ENCODE peak calls at places on chromosome 4, in seven cellular contexts. E, G, I, M, Y, B and J are unnamed samples.

GRCh38 chr4:174086829-174087799 is 196.4 kb downstream of the FBXO8 start:
- DNase-seq in M (no peak), B (no peak), Y (no peak), I (no peak), G (no peak), E (no peak), J (no peak)

GRCh38 chr4:16122225-16122624 is 38.4 kb upstream of the PROM1 start:
- DNase-seq in G (no peak), B (no peak), M (no peak), E (no peak), I (no peak), Y (no peak), J (no peak)

GRCh38 chr4:125049711-125050110 is 265.0 kb upstream of the FAT4 start:
- DNase-seq in Y (no peak), E (no peak), I (no peak), B (no peak), G (no peak), M (no peak), J (no peak)

GRCh38 chr4:158371158-158371557 is 150.5 kb upstream of the RXFP1 start:
- DNase-seq in I (no peak), Y (no peak), B (no peak), G (no peak), E (no peak), M (peak; percentile 50), J (no peak)

GRCh38 chr4:12926189-12927066 is 557.7 kb downstream of the RAB28 start:
- DNase-seq in Y (no peak), M (no peak), I (no peak), B (no peak), E (no peak), G (no peak), J (no peak)

GRCh38 chr4:7384003-7384928 is 50.5 kb downstream of the PSAPL1 start:
- DNase-seq in I (no peak), B (peak; percentile 3), E (no peak), G (no peak), Y (no peak), M (no peak), J (no peak)

GRCh38 chr4:19239565-19239964 is 1012.1 kb upstream of the SLIT2 start:
- DNase-seq in M (peak; percentile 81), B (no peak), E (no peak), Y (no peak), G (no peak), I (no peak), J (no peak)

GRCh38 chr4:142201041-142201440 is 564.7 kb downstream of the IL15 start:
- DNase-seq in M (no peak), B (no peak), E (no peak), Y (no peak), G (no peak), I (no peak), J (no peak)

GRCh38 chr4:78691971-78692814 is 84.0 kb upstream of the BMP2K start:
- DNase-seq in Y (no peak), E (no peak), I (peak; percentile 33), M (no peak), G (no peak), B (no peak), J (no peak)

GRCh38 chr4:101670897-101671296 is 119.6 kb upstream of the BANK1 start:
- DNase-seq in Y (no peak), M (no peak), G (no peak), I (no peak), E (no peak), B (peak; percentile 55), J (no peak)

GRCh38 chr4:104896623-104897296 is 249.9 kb upstream of the TET2 start:
- DNase-seq in I (no peak), G (no peak), B (no peak), Y (no peak), E (no peak), M (no peak), J (no peak)

GRCh38 chr4:88211473-88212252 is 53.2 kb upstream of the ABCG2 start:
- DNase-seq in Y (peak; percentile 28), E (no peak), G (peak; percentile 85), I (peak; percentile 56), M (peak; percentile 81), B (no peak), J (peak; percentile 71)

GRCh38 chr4:103719320-103720204 is at the start of gene TACR3:
- DNase-seq in E (no peak), Y (no peak), B (no peak), G (peak; percentile 78), I (no peak), M (no peak), J (no peak)

GRCh38 chr4:14180983-14181601 is 553.6 kb upstream of the BOD1L1 start:
- DNase-seq in B (no peak), G (no peak), I (no peak), Y (no peak), E (no peak), M (peak; percentile 91), J (peak; percentile 40)

GRCh38 chr4:150217192-150217591 is 138.9 kb downstream of the DCLK2 start:
- DNase-seq in Y (peak; percentile 64), I (no peak), E (no peak), G (peak; percentile 65), M (peak; percentile 61), B (no peak), J (no peak)

GRCh38 chr4:124061413-124061812 is 651.1 kb downstream of the ANKRD50 start:
- DNase-seq in I (no peak), G (no peak), M (peak; percentile 15), E (no peak), B (no peak), Y (peak; percentile 73), J (no peak)

GRCh38 chr4:932713-933070 is 432 bp downstream of the TMEM175 start:
- DNase-seq in B (no peak), E (no peak), G (no peak), M (no peak), I (no peak), Y (no peak), J (no peak)

GRCh38 chr4:173450281-173450680 is 51.4 kb upstream of the SCRG1 start:
- DNase-seq in E (no peak), G (no peak), M (no peak), I (no peak), B (no peak), Y (no peak), J (no peak)

GRCh38 chr4:2742081-2742822 is 13.9 kb downstream of the TNIP2 start:
- DNase-seq in G (no peak), E (no peak), Y (no peak), I (no peak), M (no peak), B (no peak), J (no peak)

DNA sequence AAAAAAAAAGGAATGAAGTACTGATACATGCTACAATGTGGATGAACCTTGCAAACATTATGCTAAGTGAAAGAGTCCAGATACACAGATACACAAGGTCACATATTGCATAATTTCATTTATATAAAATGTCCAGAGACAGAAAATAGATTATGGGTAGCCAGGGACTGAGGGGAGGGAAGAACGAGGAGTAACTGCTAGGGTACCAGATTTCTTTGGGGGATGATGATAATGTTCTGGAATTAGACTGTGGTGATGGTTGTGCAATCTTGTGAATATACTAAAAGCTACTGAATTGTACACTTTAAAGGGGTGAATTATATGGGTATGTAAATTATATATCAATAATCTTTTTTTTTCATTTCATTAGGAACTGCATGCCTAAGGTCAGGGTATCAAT is 20.8 kb upstream of the AP1AR start:
- DNase-seq in M (no peak), I (no peak), E (no peak), Y (no peak), B (no peak), G (no peak), J (no peak)
- H3K4me1 ChIP-seq in M (no peaks in the 10 kb centered on the region), I (no peaks in the 10 kb centered on the region), E (no peaks in the 10 kb centered on the region), Y (no peaks in the 10 kb centered on the region), B (no peaks in the 10 kb centered on the region), G (no peaks in the 10 kb centered on the region), J (no peaks in the 10 kb centered on the region)

GRCh38 chr4:148305749-148306148 is 136.5 kb downstream of the NR3C2 start:
- DNase-seq in E (no peak), M (no peak), Y (no peak), B (no peak), G (no peak), I (no peak), J (no peak)
- H3K4me1 ChIP-seq in E (peaks cover 17% of the 10 kb centered on the region), M (no peaks in the 10 kb centered on the region), Y (no peaks in the 10 kb centered on the region), B (no peaks in the 10 kb centered on the region), G (no peaks in the 10 kb centered on the region), I (peaks cover 4% of the 10 kb centered on the region), J (no peaks in the 10 kb centered on the region)

GRCh38 chr4:76611611-76612010 is 176.6 kb downstream of the SHROOM3 start:
- DNase-seq in G (no peak), E (peak; percentile 59), I (no peak), Y (no peak), B (no peak), M (peak; percentile 50), J (peak; percentile 90)
- H3K4me1 ChIP-seq in G (peaks cover 47% of the 10 kb centered on the region), E (peaks cover 16% of the 10 kb centered on the region), I (peaks cover 13% of the 10 kb centered on the region), Y (peaks cover 25% of the 10 kb centered on the region), B (no peaks in the 10 kb centered on the region), M (peaks cover 11% of the 10 kb centered on the region), J (peaks cover 4% of the 10 kb centered on the region)

DNA sequence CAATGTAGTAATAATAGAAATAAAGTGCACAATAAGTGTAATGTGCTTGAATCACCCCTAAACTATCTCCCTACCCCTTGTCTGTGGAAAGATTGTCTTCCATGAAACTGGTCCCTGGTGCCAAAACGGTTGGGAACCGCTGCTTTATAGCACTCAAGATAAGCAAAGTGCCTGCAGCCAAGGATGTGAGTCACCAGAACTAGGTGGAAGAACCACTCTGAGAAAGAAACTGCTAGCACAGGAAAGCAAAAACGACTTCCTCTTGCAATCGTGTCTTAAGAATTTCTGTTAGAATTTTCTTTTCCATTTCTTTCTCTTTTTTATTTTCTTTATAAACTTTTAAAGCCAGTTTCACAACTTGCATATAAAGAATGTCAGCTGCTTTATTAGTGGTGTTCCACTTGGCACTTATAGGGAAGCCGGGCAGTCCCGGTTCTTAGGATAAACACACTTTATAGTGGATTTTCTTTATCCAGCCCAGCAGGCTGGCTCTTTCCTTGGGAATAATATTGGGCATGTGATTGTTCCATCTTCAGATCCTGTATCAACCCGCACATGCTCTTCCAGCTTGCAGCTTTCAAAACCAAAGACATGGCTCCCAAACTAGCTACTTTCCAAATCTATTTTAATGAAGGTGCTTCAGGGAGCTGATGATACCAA is 32.3 kb upstream of the CXCL8 start:
- DNase-seq in G (no peak), Y (no peak), I (peak; percentile 57), E (peak; percentile 37), B (peak; percentile 66), M (peak; percentile 99), J (peak; percentile 65)
- H3K4me1 ChIP-seq in G (peaks cover 24% of the 10 kb centered on the region), Y (no peaks in the 10 kb centered on the region), I (no peaks in the 10 kb centered on the region), E (peaks cover 24% of the 10 kb centered on the region), B (no peaks in the 10 kb centered on the region), M (peaks cover 66% of the 10 kb centered on the region), J (peaks cover 9% of the 10 kb centered on the region)